ENCODE peak calls at places on chromosome 22, in four cellular contexts. R is uterus, O is cardiac muscle cell, M is mesothelial cell of epicardium. W is an unnamed sample.

GRCh38 chr22:44362249-44363040 is 49.7 kb upstream of the SHISAL1 start:
- DNase-seq in M (no peak), R (peak; percentile 9), O (no peak), W (no peak)

GRCh38 chr22:45893516-45893915 is 83.4 kb downstream of the WNT7B start:
- DNase-seq in M (no peak), O (no peak), R (no peak), W (no peak)

GRCh38 chr22:50276143-50276542 is 6.0 kb upstream of the MAPK11 start:
- DNase-seq in O (peak; percentile 72), R (no peak), M (no peak), W (no peak)

GRCh38 chr22:32475428-32476010 is 908 bp downstream of the FBXO7 start:
- DNase-seq in R (peak; percentile 34), O (peak; percentile 57), M (no peak), W (peak; percentile 27)

GRCh38 chr22:39574779-39575551 is 4.4 kb downstream of the CACNA1I start:
- DNase-seq in O (peak; percentile 72), M (no peak), R (no peak), W (no peak)

GRCh38 chr22:33105501-33105911 is 47.3 kb upstream of the SYN3 start:
- DNase-seq in R (no peak), O (peak; percentile 17), M (no peak), W (peak; percentile 8)

GRCh38 chr22:22619765-22620414 is 24.5 kb upstream of the GGTLC2 start:
- DNase-seq in M (no peak), O (no peak), R (no peak), W (no peak)

GRCh38 chr22:17120711-17121234 is 387 bp downstream of the TMEM121B start:
- DNase-seq in R (no peak), O (no peak), M (peak; percentile 42), W (peak; percentile 56)

GRCh38 chr22:50086526-50086925 is 1.3 kb upstream of the MLC1 start:
- DNase-seq in R (no peak), M (no peak), O (peak; percentile 82), W (no peak)

GRCh38 chr22:44889233-44889878 is 120.4 kb downstream of the PHF21B start:
- DNase-seq in R (no peak), O (no peak), M (no peak), W (no peak)

GRCh38 chr22:47299879-47300697 is 537.6 kb downstream of the TBC1D22A start:
- DNase-seq in R (no peak), M (peak; percentile 29), O (no peak), W (no peak)

GRCh38 chr22:46754110-46754799 is 8.2 kb upstream of the TBC1D22A start:
- DNase-seq in O (peak; percentile 97), R (peak; percentile 86), M (no peak), W (no peak)

GRCh38 chr22:27842236-27842993 is 40.9 kb upstream of the MN1 start:
- DNase-seq in M (peak; percentile 27), O (no peak), R (no peak), W (no peak)

GRCh38 chr22:42699953-42700352 is 20.7 kb downstream of the A4GALT start:
- DNase-seq in M (no peak), O (no peak), R (peak; percentile 15), W (no peak)

GRCh38 chr22:45689195-45689594 is 17.6 kb downstream of the ATXN10 start:
- DNase-seq in O (no peak), R (no peak), M (no peak), W (no peak)

GRCh38 chr22:42974223-42974622 is 40.7 kb downstream of the PACSIN2 start:
- DNase-seq in R (no peak), M (no peak), O (no peak), W (no peak)

GRCh38 chr22:49566141-49566541 is 261.5 kb downstream of the BRD1 start:
- DNase-seq in R (no peak), M (no peak), O (no peak), W (no peak)

GRCh38 chr22:27129266-27129665 is 471.9 kb downstream of the MIAT start:
- DNase-seq in M (no peak), R (no peak), O (peak; percentile 75), W (no peak)

GRCh38 chr22:30267382-30268302 is 991 bp upstream of the OSM start:
- DNase-seq in O (no peak), R (no peak), M (no peak), W (no peak)

GRCh38 chr22:46035380-46035741 is 58.4 kb upstream of the WNT7B start:
- DNase-seq in M (no peak), O (no peak), R (no peak), W (no peak)

GRCh38 chr22:26756675-26757293 is 99.4 kb downstream of the MIAT start:
- DNase-seq in O (peak; percentile 65), R (peak; percentile 36), M (peak; percentile 79), W (peak; percentile 82)

GRCh38 chr22:46073683-46074504 is 76.4 kb upstream of the PPARA start:
- DNase-seq in O (peak; percentile 59), R (peak; percentile 54), M (no peak), W (no peak)

GRCh38 chr22:18970180-18970947 is 34.3 kb upstream of the PRODH start:
- DNase-seq in M (peak; percentile 49), R (no peak), O (peak; percentile 21), W (peak; percentile 66)

GRCh38 chr22:28986366-28986765 is 75.3 kb downstream of the C22orf31 start:
- DNase-seq in M (no peak), O (peak; percentile 78), R (no peak), W (no peak)

GRCh38 chr22:29617922-29618629 is 14.6 kb downstream of the NF2 start:
- DNase-seq in M (no peak), O (peak; percentile 52), R (no peak), W (no peak)

GRCh38 chr22:30884211-30885000 is 84.2 kb downstream of the MORC2 start:
- DNase-seq in M (no peak), O (no peak), R (no peak), W (no peak)

GRCh38 chr22:43297246-43298061 is 45.7 kb downstream of the SCUBE1 start:
- DNase-seq in O (no peak), R (no peak), M (no peak), W (no peak)

GRCh38 chr22:44314425-44315067 is 1.8 kb upstream of the SHISAL1 start:
- DNase-seq in O (no peak), R (no peak), M (no peak), W (no peak)

GRCh38 chr22:42868751-42869251 is 11.7 kb upstream of the ARFGAP3 start:
- DNase-seq in O (peak; percentile 28), M (no peak), R (no peak), W (no peak)

GRCh38 chr22:28600546-28601143 is 79.0 kb downstream of the TTC28 start:
- DNase-seq in R (no peak), O (peak; percentile 78), M (no peak), W (no peak)

GRCh38 chr22:44773082-44773481 is 20.7 kb downstream of the ARHGAP8 start:
- DNase-seq in R (no peak), O (no peak), M (no peak), W (no peak)

DNA sequence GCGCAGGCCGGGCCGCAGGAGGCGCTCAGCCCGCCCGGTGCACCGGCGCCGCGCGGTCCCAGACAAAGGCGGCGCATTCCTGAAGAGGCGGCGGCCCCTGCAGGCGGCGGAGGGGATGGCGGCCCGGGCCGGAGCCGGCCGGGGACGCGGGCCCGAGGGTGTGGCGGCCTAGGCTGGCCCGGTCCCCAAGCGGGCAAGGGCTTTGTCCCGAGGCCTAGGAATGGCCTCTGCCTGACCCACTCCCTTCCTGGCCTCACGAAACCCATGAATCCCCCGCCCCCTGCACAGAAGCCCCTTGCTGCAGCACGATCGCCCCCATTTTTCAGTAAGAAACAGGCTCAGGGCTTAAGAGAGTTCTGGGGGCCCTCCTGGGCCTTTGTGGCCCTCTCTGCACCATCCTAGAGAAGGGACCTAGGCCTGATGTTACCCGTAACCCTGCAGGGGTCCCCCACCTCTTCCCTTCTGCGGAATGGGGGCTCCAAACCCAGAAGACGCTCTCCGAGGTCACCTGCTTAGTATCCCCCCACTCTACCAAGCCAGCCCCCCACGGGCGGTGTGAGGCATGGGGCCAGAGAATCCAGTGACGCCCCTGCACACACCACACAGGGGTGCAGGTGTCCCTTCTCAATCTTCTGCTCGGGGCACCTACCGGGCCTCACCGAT is 363 bp upstream of the RTN4R start:
- DNase-seq in R (peak; percentile 41), O (peak; percentile 50), M (peak; percentile 83), W (peak; percentile 83)
- TF ChIP-seq CTCF in R (peak; percentile 36), O (peak; percentile 62), M (peak; percentile 65), W (peak; percentile 47)

DNA sequence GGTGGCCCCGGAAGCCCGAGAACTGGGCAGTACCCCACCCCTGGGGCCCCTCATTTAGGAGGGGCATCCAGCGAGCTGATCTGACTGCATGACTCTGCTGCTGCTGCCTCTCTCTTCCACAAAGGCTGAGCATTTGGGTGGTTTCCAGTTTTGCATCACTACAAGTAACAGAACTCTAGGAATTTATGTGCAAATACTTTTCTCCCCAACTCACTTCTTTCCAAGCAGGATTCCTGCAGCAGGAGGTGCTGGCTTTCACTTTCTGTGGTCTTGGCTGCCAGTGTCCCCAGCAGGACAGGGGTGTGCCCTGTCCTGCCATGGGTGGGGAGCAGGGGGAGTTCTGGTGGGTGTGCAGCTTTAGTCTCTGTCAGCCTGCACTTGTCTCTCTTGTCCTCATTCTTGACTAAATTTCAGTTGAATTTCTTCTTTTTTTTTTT is 21.2 kb downstream of the UPB1 start:
- DNase-seq in O (peak; percentile 92), M (peak; percentile 53), R (no peak), W (no peak)
- TF ChIP-seq CTCF in O (peak; percentile 15), M (no peak), R (no peak), W (no peak)

GRCh38 chr22:38467904-38468760 is at the start of gene KDELR3:
- DNase-seq in R (peak; percentile 57), O (peak; percentile 85), M (peak; percentile 70), W (peak; percentile 71)
- TF ChIP-seq CTCF in R (no peak), O (peak; percentile 14), M (no peak), W (peak; percentile 27)

GRCh38 chr22:37776639-37777005 is 31.1 kb upstream of the GCAT start:
- DNase-seq in R (no peak), O (no peak), M (no peak), W (no peak)

GRCh38 chr22:37777122-37777687 is 30.5 kb upstream of the GCAT start:
- DNase-seq in M (no peak), O (peak; percentile 59), R (no peak), W (peak; percentile 23)

GRCh38 chr22:37775785-37776638 is 31.7 kb upstream of the GCAT start:
- DNase-seq in M (no peak), R (no peak), O (no peak), W (no peak)

GRCh38 chr22:37771702-37772427 is 35.9 kb upstream of the GCAT start:
- DNase-seq in O (no peak), M (no peak), R (no peak), W (no peak)

GRCh38 chr22:37774728-37775127 is 33.0 kb upstream of the GCAT start:
- DNase-seq in O (no peak), R (no peak), M (no peak), W (no peak)
- TF ChIP-seq CTCF in O (no peak), R (no peak), M (no peak), W (no peak)

GRCh38 chr22:35380537-35381423 is at the start of gene HMOX1:
- DNase-seq in M (peak; percentile 76), O (peak; percentile 95), R (peak; percentile 92), W (peak; percentile 87)
- TF ChIP-seq CTCF in M (no peak), O (peak; percentile 22), R (peak; percentile 26), W (no peak)

W was measured in nephron progenitor cell.